ENCODE peak calls at places on chromosomes 16 and 17, in five cellular contexts. One of them, this sample, is unnamed.

GRCh38 chr17:27494192-27495091 is 38.2 kb downstream of the KSR1 start:
- DNase-seq in right cardiac atrium: peak; percentile 90
- DNase-seq in ovary: no peak
- DNase-seq in BE2C: no peak
- DNase-seq in PC-3: peak; percentile 62
- DNase-seq in this sample: peak; percentile 76

GRCh38 chr16:48231675-48232214 is 12.4 kb upstream of the LONP2 start:
- DNase-seq in BE2C: peak; percentile 39
- DNase-seq in PC-3: peak; percentile 20
- DNase-seq in ovary: no peak
- DNase-seq in right cardiac atrium: no peak
- DNase-seq in this sample: peak; percentile 59

GRCh38 chr16:59341368-59341767 is 607.3 kb upstream of the GOT2 start:
- DNase-seq in BE2C: no peak
- DNase-seq in ovary: no peak
- DNase-seq in right cardiac atrium: no peak
- DNase-seq in PC-3: no peak
- DNase-seq in this sample: no peak

GRCh38 chr17:70636517-70637133 is 467.3 kb downstream of the KCNJ2 start:
- DNase-seq in PC-3: peak; percentile 80
- DNase-seq in BE2C: peak; percentile 19
- DNase-seq in ovary: no peak
- DNase-seq in right cardiac atrium: no peak
- DNase-seq in this sample: no peak

GRCh38 chr16:24851700-24852099 is 5.9 kb downstream of the SLC5A11 start:
- DNase-seq in PC-3: peak; percentile 48
- DNase-seq in BE2C: no peak
- DNase-seq in ovary: no peak
- DNase-seq in right cardiac atrium: no peak
- DNase-seq in this sample: no peak

GRCh38 chr16:24539850-24540484 is 601 bp downstream of the RBBP6 start:
- DNase-seq in ovary: peak; percentile 78
- DNase-seq in right cardiac atrium: peak; percentile 88
- DNase-seq in PC-3: no peak
- DNase-seq in BE2C: peak; percentile 52
- DNase-seq in this sample: peak; percentile 33

GRCh38 chr17:2863204-2863603 is 67.0 kb downstream of the RAP1GAP2 start:
- DNase-seq in right cardiac atrium: no peak
- DNase-seq in ovary: no peak
- DNase-seq in BE2C: no peak
- DNase-seq in PC-3: no peak
- DNase-seq in this sample: no peak

GRCh38 chr16:30937692-30938091 is 11.2 kb upstream of the ORAI3 start:
- DNase-seq in ovary: no peak
- DNase-seq in right cardiac atrium: peak; percentile 43
- DNase-seq in BE2C: no peak
- DNase-seq in PC-3: no peak
- DNase-seq in this sample: no peak

GRCh38 chr17:73352261-73352660 is 40.5 kb upstream of the CDC42EP4 start:
- DNase-seq in BE2C: no peak
- DNase-seq in ovary: no peak
- DNase-seq in PC-3: no peak
- DNase-seq in right cardiac atrium: no peak
- DNase-seq in this sample: no peak

GRCh38 chr17:9729034-9729650 is 62.2 kb downstream of the DHRS7C start:
- DNase-seq in right cardiac atrium: no peak
- DNase-seq in ovary: no peak
- DNase-seq in PC-3: peak; percentile 65
- DNase-seq in BE2C: no peak
- DNase-seq in this sample: no peak

GRCh38 chr17:60741031-60741430 is 63.4 kb downstream of the BCAS3 start:
- DNase-seq in ovary: no peak
- DNase-seq in BE2C: no peak
- DNase-seq in PC-3: no peak
- DNase-seq in right cardiac atrium: no peak
- DNase-seq in this sample: no peak

GRCh38 chr16:75074920-75075687 is 41.5 kb downstream of the LDHD start:
- DNase-seq in right cardiac atrium: peak; percentile 63
- DNase-seq in BE2C: no peak
- DNase-seq in PC-3: no peak
- DNase-seq in ovary: no peak
- DNase-seq in this sample: no peak

GRCh38 chr17:37506678-37507077 is 17.0 kb downstream of the DUSP14 start:
- DNase-seq in BE2C: peak; percentile 59
- DNase-seq in right cardiac atrium: no peak
- DNase-seq in ovary: no peak
- DNase-seq in PC-3: peak; percentile 46
- DNase-seq in this sample: peak; percentile 86

GRCh38 chr17:4938069-4938491 is 1.8 kb downstream of the SLC25A11 start:
- DNase-seq in right cardiac atrium: peak; percentile 67
- DNase-seq in ovary: no peak
- DNase-seq in PC-3: no peak
- DNase-seq in BE2C: no peak
- DNase-seq in this sample: no peak

GRCh38 chr16:30985401-30986128 is 558 bp downstream of the HSD3B7 start:
- DNase-seq in ovary: peak; percentile 63
- DNase-seq in PC-3: peak; percentile 54
- DNase-seq in right cardiac atrium: peak; percentile 72
- DNase-seq in BE2C: no peak
- DNase-seq in this sample: peak; percentile 90

GRCh38 chr16:67594956-67595355 is 32.6 kb downstream of the CTCF start:
- DNase-seq in BE2C: no peak
- DNase-seq in PC-3: peak; percentile 55
- DNase-seq in ovary: no peak
- DNase-seq in right cardiac atrium: no peak
- DNase-seq in this sample: no peak

GRCh38 chr17:62870581-62870964 is 62.5 kb upstream of the MARCHF10 start:
- DNase-seq in PC-3: no peak
- DNase-seq in BE2C: peak; percentile 17
- DNase-seq in ovary: no peak
- DNase-seq in right cardiac atrium: no peak
- DNase-seq in this sample: no peak

GRCh38 chr17:21275047-21275578 is 9.4 kb upstream of the MAP2K3 start:
- DNase-seq in BE2C: peak; percentile 37
- DNase-seq in ovary: peak; percentile 46
- DNase-seq in right cardiac atrium: no peak
- DNase-seq in PC-3: no peak
- DNase-seq in this sample: no peak

GRCh38 chr16:6016530-6017184 is 919.1 kb upstream of the EEF2KMT start:
- DNase-seq in BE2C: no peak
- DNase-seq in ovary: no peak
- DNase-seq in right cardiac atrium: no peak
- DNase-seq in PC-3: peak; percentile 17
- DNase-seq in this sample: peak; percentile 16

GRCh38 chr16:1037023-1037933 is 35.3 kb upstream of the SSTR5 start:
- DNase-seq in PC-3: peak; percentile 40
- DNase-seq in right cardiac atrium: no peak
- DNase-seq in BE2C: peak; percentile 74
- DNase-seq in ovary: no peak
- DNase-seq in this sample: peak; percentile 86

GRCh38 chr17:29412780-29413565 is 22.8 kb downstream of the TAOK1 start:
- DNase-seq in ovary: no peak
- DNase-seq in right cardiac atrium: no peak
- DNase-seq in PC-3: peak; percentile 43
- DNase-seq in BE2C: no peak
- DNase-seq in this sample: no peak

GRCh38 chr16:8874388-8874787 is 5.6 kb upstream of the CARHSP1 start:
- DNase-seq in ovary: no peak
- DNase-seq in right cardiac atrium: no peak
- DNase-seq in PC-3: no peak
- DNase-seq in BE2C: no peak
- DNase-seq in this sample: no peak

GRCh38 chr16:1334739-1335138 is 1.3 kb downstream of the BAIAP3 start:
- DNase-seq in PC-3: no peak
- DNase-seq in right cardiac atrium: no peak
- DNase-seq in BE2C: no peak
- DNase-seq in ovary: no peak
- DNase-seq in this sample: no peak

GRCh38 chr17:29958947-29959657 is 17.7 kb downstream of the EFCAB5 start:
- DNase-seq in right cardiac atrium: no peak
- DNase-seq in PC-3: peak; percentile 83
- DNase-seq in BE2C: no peak
- DNase-seq in ovary: no peak
- DNase-seq in this sample: no peak

GRCh38 chr16:76387994-76388393 is 110.8 kb downstream of the CNTNAP4 start:
- DNase-seq in PC-3: no peak
- DNase-seq in ovary: no peak
- DNase-seq in right cardiac atrium: no peak
- DNase-seq in BE2C: no peak
- DNase-seq in this sample: no peak

GRCh38 chr17:69608114-69608513 is 193.6 kb downstream of the MAP2K6 start:
- DNase-seq in PC-3: no peak
- DNase-seq in right cardiac atrium: no peak
- DNase-seq in BE2C: no peak
- DNase-seq in ovary: no peak
- DNase-seq in this sample: no peak

GRCh38 chr17:38705523-38705802 is 390 bp downstream of the MLLT6 start:
- DNase-seq in PC-3: no peak
- DNase-seq in ovary: peak; percentile 70
- DNase-seq in right cardiac atrium: no peak
- DNase-seq in BE2C: peak; percentile 37
- DNase-seq in this sample: no peak

GRCh38 chr16:35411156-35411555 is 1951.7 kb downstream of the TP53TG3F start:
- DNase-seq in ovary: no peak
- DNase-seq in PC-3: no peak
- DNase-seq in BE2C: no peak
- DNase-seq in right cardiac atrium: no peak
- DNase-seq in this sample: no peak

GRCh38 chr16:35410438-35410837 is 1951.0 kb downstream of the TP53TG3F start:
- DNase-seq in right cardiac atrium: no peak
- DNase-seq in ovary: no peak
- DNase-seq in PC-3: no peak
- DNase-seq in BE2C: no peak
- DNase-seq in this sample: no peak

GRCh38 chr16:35414563-35414962 is 1955.2 kb downstream of the TP53TG3F start:
- DNase-seq in ovary: no peak
- DNase-seq in BE2C: no peak
- DNase-seq in PC-3: no peak
- DNase-seq in right cardiac atrium: no peak
- DNase-seq in this sample: no peak

GRCh38 chr16:35409503-35409902 is 1950.1 kb downstream of the TP53TG3F start:
- DNase-seq in PC-3: no peak
- DNase-seq in BE2C: no peak
- DNase-seq in ovary: no peak
- DNase-seq in right cardiac atrium: no peak
- DNase-seq in this sample: no peak

DNA sequence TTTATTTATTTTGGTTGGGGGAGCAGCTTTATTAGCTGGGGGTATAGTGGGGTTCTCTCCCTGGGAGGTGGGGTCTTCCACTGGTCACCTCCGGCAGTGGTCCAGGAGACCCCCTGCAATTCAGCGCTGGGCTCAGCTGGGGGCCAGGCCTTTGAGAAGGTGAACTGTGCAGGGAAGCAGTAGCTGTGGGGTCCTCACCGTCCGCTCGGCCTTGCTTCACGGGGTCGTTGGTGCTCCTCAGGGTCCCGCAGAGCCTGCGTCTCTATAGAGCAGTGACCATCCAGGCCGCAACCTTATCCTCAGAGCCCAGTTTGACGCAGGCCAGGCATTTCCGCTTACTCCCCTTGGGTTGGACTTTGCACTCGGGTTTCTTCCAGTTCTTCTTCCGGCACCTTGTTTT is 1954.7 kb downstream of the TP53TG3F start:
- DNase-seq in PC-3: no peak
- DNase-seq in BE2C: no peak
- DNase-seq in ovary: no peak
- DNase-seq in right cardiac atrium: no peak
- DNase-seq in this sample: no peak
- H3K9me3 ChIP-seq in PC-3: no peaks in the 10 kb centered on the region
- H3K9me3 ChIP-seq in BE2C: no peaks in the 10 kb centered on the region
- H3K9me3 ChIP-seq in ovary: no peaks in the 10 kb centered on the region
- H3K9me3 ChIP-seq in right cardiac atrium: no peaks in the 10 kb centered on the region
- H3K9me3 ChIP-seq in this sample: peaks cover 5% of the 10 kb centered on the region

DNA sequence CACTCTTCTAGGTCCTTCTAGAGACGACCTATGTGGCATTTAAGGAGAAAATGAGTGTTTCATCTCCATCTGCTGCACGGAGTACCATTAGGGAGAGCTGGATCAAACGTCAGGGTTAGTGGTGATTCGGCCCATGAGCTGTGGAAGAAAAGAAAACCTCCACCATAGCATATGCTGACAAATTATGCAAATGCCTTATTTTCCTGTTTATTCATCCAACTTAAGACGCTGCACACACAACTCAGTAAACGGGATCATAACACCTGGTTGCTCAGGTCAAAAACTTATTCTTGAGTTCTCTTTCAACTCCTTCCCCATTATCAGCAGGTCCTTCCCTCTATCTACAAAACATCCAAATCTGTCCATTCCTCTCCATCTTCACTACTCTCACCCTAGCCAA is 1.3 kb upstream of the MOSMO start:
- DNase-seq in BE2C: no peak
- DNase-seq in right cardiac atrium: no peak
- DNase-seq in ovary: no peak
- DNase-seq in PC-3: no peak
- DNase-seq in this sample: no peak
- H3K27me3 ChIP-seq in BE2C: no peaks in the 10 kb centered on the region
- H3K27me3 ChIP-seq in right cardiac atrium: no peaks in the 10 kb centered on the region
- H3K27me3 ChIP-seq in ovary: no peaks in the 10 kb centered on the region
- H3K27me3 ChIP-seq in PC-3: no peaks in the 10 kb centered on the region
- H3K27me3 ChIP-seq in this sample: no peaks in the 10 kb centered on the region

DNA sequence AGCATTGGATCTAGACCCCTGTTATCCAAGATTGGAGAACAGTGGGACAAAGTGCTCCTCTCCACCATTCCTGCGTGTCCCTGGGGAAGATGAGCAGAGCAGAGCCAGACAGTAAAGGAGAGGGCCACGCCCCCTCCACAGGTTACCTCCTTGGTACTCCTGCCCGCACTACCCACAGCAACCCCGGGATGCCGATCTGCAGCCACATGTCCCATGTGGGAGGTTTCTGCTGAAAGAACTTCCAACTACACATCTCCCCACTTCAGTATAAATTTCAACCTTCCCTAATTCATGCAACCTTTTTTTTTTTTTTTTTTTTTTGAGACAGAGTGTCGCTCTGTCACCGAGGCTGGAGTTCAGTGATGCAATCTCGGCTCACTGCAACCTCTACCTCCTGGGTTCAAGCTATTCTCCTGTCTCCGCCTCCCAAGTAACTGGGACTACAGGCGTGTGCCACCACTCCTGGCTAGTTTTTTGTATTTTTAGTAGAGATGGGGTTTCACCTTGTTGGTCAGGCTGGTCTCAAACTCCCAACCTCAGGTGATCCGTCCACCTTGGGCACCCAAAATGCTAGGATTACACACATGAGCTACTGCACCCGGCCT is 2.3 kb downstream of the RAB37 start:
- DNase-seq in right cardiac atrium: no peak
- DNase-seq in PC-3: no peak
- DNase-seq in BE2C: no peak
- DNase-seq in ovary: no peak
- DNase-seq in this sample: peak; percentile 13
- H3K4me3 ChIP-seq in right cardiac atrium: no peak overlapping the region
- H3K4me3 ChIP-seq in PC-3: no peak overlapping the region
- H3K4me3 ChIP-seq in BE2C: no peak overlapping the region
- H3K4me3 ChIP-seq in ovary: no peak overlapping the region
- H3K4me3 ChIP-seq in this sample: no peak overlapping the region

GRCh38 chr17:52476638-52477313 is 318.3 kb upstream of the CA10 start:
- DNase-seq in ovary: no peak
- DNase-seq in PC-3: no peak
- DNase-seq in right cardiac atrium: no peak
- DNase-seq in BE2C: no peak
- DNase-seq in this sample: no peak

GRCh38 chr17:52477824-52478614 is 319.5 kb upstream of the CA10 start:
- DNase-seq in PC-3: no peak
- DNase-seq in BE2C: no peak
- DNase-seq in right cardiac atrium: no peak
- DNase-seq in ovary: no peak
- DNase-seq in this sample: no peak

GRCh38 chr17:52482271-52482670 is 323.8 kb upstream of the CA10 start:
- DNase-seq in BE2C: no peak
- DNase-seq in ovary: no peak
- DNase-seq in right cardiac atrium: no peak
- DNase-seq in PC-3: no peak
- DNase-seq in this sample: no peak
- H3K9me3 ChIP-seq in BE2C: no peaks in the 10 kb centered on the region
- H3K9me3 ChIP-seq in ovary: no peaks in the 10 kb centered on the region
- H3K9me3 ChIP-seq in right cardiac atrium: no peaks in the 10 kb centered on the region
- H3K9me3 ChIP-seq in PC-3: peaks cover 25% of the 10 kb centered on the region
- H3K9me3 ChIP-seq in this sample: peaks cover 2% of the 10 kb centered on the region

This sample was measured in WERI-Rb-1.